ENCODE peak calls at places on chromosomes 16 and 17, in five cellular contexts. W, Q, Z, M and X are unnamed samples.

GRCh38 chr17:62968445-62968923 is 2.4 kb downstream of the TANC2 start:
- DNase-seq in Z (peak; percentile 37), Q (peak; percentile 80), W (peak; percentile 95), M (peak; percentile 50), X (peak; percentile 48)

GRCh38 chr17:31550389-31551056 is 159.0 kb downstream of the RAB11FIP4 start:
- DNase-seq in Q (no peak), W (no peak), Z (no peak), M (no peak), X (no peak)

GRCh38 chr16:30901201-30902069 is 5.0 kb downstream of the CTF1 start:
- DNase-seq in W (no peak), M (no peak), Q (peak; percentile 22), Z (no peak), X (no peak)

GRCh38 chr17:45857977-45858708 is 13.5 kb downstream of the SPPL2C start:
- DNase-seq in Z (no peak), Q (no peak), M (no peak), W (peak; percentile 15), X (peak; percentile 31)

GRCh38 chr17:60392845-60393702 is 1.1 kb upstream of the USP32 start:
- DNase-seq in M (peak; percentile 12), Z (peak; percentile 63), W (peak; percentile 66), Q (no peak), X (no peak)

GRCh38 chr16:30084816-30085159 is 6.9 kb downstream of the TBX6 start:
- DNase-seq in Z (no peak), W (peak; percentile 30), M (no peak), Q (no peak), X (no peak)

GRCh38 chr16:3070608-3071111 is 5.2 kb downstream of the IL32 start:
- DNase-seq in W (no peak), M (no peak), Z (no peak), Q (no peak), X (no peak)

GRCh38 chr17:58630883-58631522 is 60.8 kb downstream of the TEX14 start:
- DNase-seq in Q (peak; percentile 21), W (no peak), Z (peak; percentile 49), M (peak; percentile 36), X (peak; percentile 50)

GRCh38 chr16:64989050-64989449 is 132.8 kb downstream of the CDH11 start:
- DNase-seq in Z (no peak), W (no peak), M (no peak), Q (no peak), X (no peak)

GRCh38 chr16:3656491-3657468 is 2.3 kb downstream of the DNASE1 start:
- DNase-seq in Z (no peak), W (no peak), Q (no peak), M (peak; percentile 28), X (no peak)

GRCh38 chr16:11583889-11584565 is 2.7 kb downstream of the LITAF start:
- DNase-seq in W (no peak), M (no peak), Q (peak; percentile 53), Z (peak; percentile 69), X (no peak)

GRCh38 chr16:78768723-78769122 is 669.3 kb downstream of the WWOX start:
- DNase-seq in Z (no peak), W (no peak), M (no peak), Q (no peak), X (no peak)

GRCh38 chr17:65078441-65079160 is 22.1 kb upstream of the GNA13 start:
- DNase-seq in W (peak; percentile 52), Z (peak; percentile 25), Q (peak; percentile 94), M (no peak), X (no peak)

GRCh38 chr17:31758646-31759045 is 100.4 kb downstream of the COPRS start:
- DNase-seq in Q (no peak), W (no peak), M (no peak), Z (no peak), X (no peak)

GRCh38 chr17:40310882-40311391 is 2.0 kb downstream of the RARA start:
- DNase-seq in Z (no peak), Q (no peak), M (no peak), W (no peak), X (no peak)

GRCh38 chr17:78400581-78401240 is 22.3 kb downstream of the PGS1 start:
- DNase-seq in Q (peak; percentile 58), Z (no peak), M (no peak), W (no peak), X (no peak)

GRCh38 chr17:74604200-74604599 is 12.1 kb upstream of the CD300LD start:
- DNase-seq in M (no peak), Q (no peak), W (no peak), Z (no peak), X (no peak)

GRCh38 chr17:21524211-21524591 is 148.0 kb downstream of the KCNJ12 start:
- DNase-seq in W (peak; percentile 42), Z (no peak), Q (peak; percentile 6), M (no peak), X (no peak)

GRCh38 chr16:60127196-60127595 is 1393.1 kb upstream of the GOT2 start:
- DNase-seq in Z (no peak), M (no peak), Q (no peak), W (no peak), X (no peak)

GRCh38 chr16:68000024-68000423 is 740 bp upstream of the DPEP2 start:
- DNase-seq in W (no peak), Z (no peak), Q (no peak), M (no peak), X (no peak)

GRCh38 chr17:32517982-32518381 is 31.2 kb downstream of the CDK5R1 start:
- DNase-seq in Z (no peak), W (no peak), M (no peak), Q (no peak), X (no peak)

GRCh38 chr16:49482690-49483089 is 109.1 kb downstream of the C16orf78 start:
- DNase-seq in M (no peak), W (no peak), Q (no peak), Z (no peak), X (no peak)

GRCh38 chr17:80187090-80187489 is 17.3 kb downstream of the CARD14 start:
- DNase-seq in Q (no peak), Z (no peak), W (peak; percentile 37), M (no peak), X (no peak)

GRCh38 chr17:81027038-81027437 is 7.9 kb upstream of the BAIAP2 start:
- DNase-seq in W (no peak), M (no peak), Q (no peak), Z (no peak), X (no peak)

GRCh38 chr16:67528222-67528869 is at the start of gene RIPOR1:
- DNase-seq in M (peak; percentile 39), W (no peak), Q (peak; percentile 43), Z (peak; percentile 65), X (no peak)

GRCh38 chr16:1159973-1160772 is 7.3 kb downstream of the CACNA1H start:
- DNase-seq in M (no peak), Z (no peak), W (no peak), Q (no peak), X (no peak)

GRCh38 chr17:81924557-81925532 is 2.7 kb downstream of the MAFG start:
- DNase-seq in M (no peak), Z (no peak), W (no peak), Q (no peak), X (no peak)

GRCh38 chr17:79852748-79853147 is 13.5 kb upstream of the CBX4 start:
- DNase-seq in Q (peak; percentile 81), M (no peak), Z (no peak), W (peak; percentile 61), X (no peak)

GRCh38 chr16:77739493-77739892 is 17.2 kb downstream of the NUDT7 start:
- DNase-seq in W (peak; percentile 4), M (no peak), Z (no peak), Q (no peak), X (no peak)

GRCh38 chr17:15377200-15377599 is 35.8 kb upstream of the TEKT3 start:
- DNase-seq in Q (peak; percentile 79), Z (no peak), W (peak; percentile 51), M (no peak), X (no peak)

GRCh38 chr16:77951788-77952187 is 70.6 kb upstream of the CLEC3A start:
- DNase-seq in M (no peak), Z (no peak), Q (no peak), W (no peak), X (no peak)

GRCh38 chr17:68387485-68387884 is 69.8 kb downstream of the WIPI1 start:
- DNase-seq in M (no peak), Q (no peak), Z (no peak), W (no peak), X (no peak)

GRCh38 chr16:27984121-27984520 is 79.4 kb downstream of the GSG1L start:
- DNase-seq in Q (no peak), W (no peak), M (no peak), Z (no peak), X (no peak)

GRCh38 chr17:46122486-46122871 is 70.8 kb downstream of the KANSL1 start:
- DNase-seq in Q (no peak), Z (no peak), M (no peak), W (no peak), X (no peak)

GRCh38 chr16:533391-534088 is 6.0 kb downstream of the CAPN15 start:
- DNase-seq in Z (peak; percentile 77), M (no peak), W (no peak), Q (no peak), X (no peak)

GRCh38 chr16:73846292-73846849 is 450.2 kb upstream of the PSMD7 start:
- DNase-seq in Z (no peak), Q (no peak), M (no peak), W (peak; percentile 18), X (peak; percentile 16)

GRCh38 chr17:33696102-33696501 is 403.0 kb upstream of the ASIC2 start:
- DNase-seq in W (no peak), M (no peak), Q (no peak), Z (no peak), X (no peak)

DNA sequence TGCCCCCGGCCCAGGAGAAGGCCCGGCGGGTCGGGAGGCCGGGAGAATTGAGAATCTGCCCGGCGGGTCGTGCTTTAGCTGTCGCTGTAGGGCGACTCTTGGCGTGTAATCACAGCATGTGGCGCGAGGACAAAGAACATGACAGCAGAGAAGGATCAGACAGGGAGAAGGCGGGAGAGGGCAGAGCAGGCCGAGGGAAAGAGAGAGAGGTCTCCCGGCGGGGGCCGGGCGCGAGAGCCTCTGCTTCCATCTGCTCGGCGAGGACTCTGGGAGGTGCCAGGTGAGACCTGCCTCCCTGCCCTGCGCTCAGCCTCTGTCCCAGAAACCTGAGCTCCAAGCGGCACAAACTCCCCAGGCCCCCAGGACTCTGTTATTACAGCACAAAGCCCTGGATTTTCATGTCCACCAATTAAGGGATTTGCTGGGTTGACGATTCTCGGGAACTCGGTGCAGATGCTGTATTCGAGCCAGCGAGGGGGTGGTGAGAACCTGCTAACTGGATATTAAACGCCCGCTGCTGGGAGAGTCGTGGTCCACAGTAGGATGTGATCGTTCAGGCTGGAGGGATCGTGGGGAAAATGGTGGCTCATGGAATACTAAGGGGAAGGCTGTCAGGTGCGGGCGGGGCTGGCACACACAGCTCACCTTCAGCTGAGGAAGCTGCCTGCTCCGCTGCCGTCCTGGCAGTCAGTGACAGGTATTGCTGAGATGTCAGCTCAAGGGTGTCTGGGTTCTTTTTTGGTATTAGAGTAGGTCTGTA is 172.0 kb upstream of the CIBAR2 start:
- DNase-seq in Q (no peak), W (no peak), Z (no peak), M (no peak), X (no peak)
- H3K4me3 ChIP-seq in Q (no peak overlapping the region), W (no peak overlapping the region), Z (no peak overlapping the region), M (no peak overlapping the region), X (no peak overlapping the region)

GRCh38 chr16:7026639-7027038 is 306.0 kb upstream of the RBFOX1 start:
- DNase-seq in Z (no peak), M (no peak), W (no peak), Q (no peak), X (no peak)
- H3K27ac ChIP-seq in Z (no peak overlapping the region), M (no peak overlapping the region), W (no peak overlapping the region), Q (no peak overlapping the region), X (no peak overlapping the region)

GRCh38 chr16:55331648-55332185 is 7.7 kb downstream of the IRX6 start:
- DNase-seq in Z (no peak), Q (no peak), M (no peak), W (no peak), X (no peak)
- H3K4me3 ChIP-seq in Z (peak overlapping the region; percentile 0), Q (no peak overlapping the region), M (no peak overlapping the region), W (no peak overlapping the region), X (peak overlapping the region; percentile 37)

GRCh38 chr17:19670906-19671305 is 22.4 kb downstream of the ALDH3A2 start:
- DNase-seq in M (no peak), Z (no peak), Q (no peak), W (no peak), X (no peak)
- H3K27ac ChIP-seq in M (no peak overlapping the region), Z (no peak overlapping the region), Q (no peak overlapping the region), W (no peak overlapping the region), X (no peak overlapping the region)